ENCODE peak calls at places on chromosomes 3 and 15, in seven cellular contexts. One of them, this sample, is unnamed.

GRCh38 chr15:76752549-76752948 is 152.6 kb downstream of the SCAPER start:
- DNase-seq in RWPE1: no peak
- DNase-seq in pancreas: no peak
- DNase-seq in hippocampal formation: no peak
- DNase-seq in stimulated activated CD4-positive, alpha-beta T cell treated with anti-CD3 and anti-CD28 coated beads, Interleukin-1b, Interleukin-23, amount 100 ng/mL, for 24 hours: no peak
- DNase-seq in stromal cell of bone marrow: no peak
- DNase-seq in NCI-H748 treated with DMSO at 0.1 percent for 48 hours: no peak
- DNase-seq in this sample: no peak

GRCh38 chr15:56835598-56836275 is 82.7 kb upstream of the TCF12 start:
- DNase-seq in RWPE1: no peak
- DNase-seq in pancreas: no peak
- DNase-seq in hippocampal formation: peak; percentile 25
- DNase-seq in stimulated activated CD4-positive, alpha-beta T cell treated with anti-CD3 and anti-CD28 coated beads, Interleukin-1b, Interleukin-23, amount 100 ng/mL, for 24 hours: no peak
- DNase-seq in stromal cell of bone marrow: no peak
- DNase-seq in NCI-H748 treated with DMSO at 0.1 percent for 48 hours: no peak
- DNase-seq in this sample: no peak

GRCh38 chr15:46365612-46366011 is 730.8 kb downstream of the SQOR start:
- DNase-seq in RWPE1: no peak
- DNase-seq in pancreas: no peak
- DNase-seq in hippocampal formation: no peak
- DNase-seq in stimulated activated CD4-positive, alpha-beta T cell treated with anti-CD3 and anti-CD28 coated beads, Interleukin-1b, Interleukin-23, amount 100 ng/mL, for 24 hours: no peak
- DNase-seq in stromal cell of bone marrow: peak; percentile 33
- DNase-seq in NCI-H748 treated with DMSO at 0.1 percent for 48 hours: no peak
- DNase-seq in this sample: no peak

GRCh38 chr15:35701402-35702046 is 155.6 kb upstream of the DPH6 start:
- DNase-seq in RWPE1: no peak
- DNase-seq in pancreas: no peak
- DNase-seq in hippocampal formation: no peak
- DNase-seq in stimulated activated CD4-positive, alpha-beta T cell treated with anti-CD3 and anti-CD28 coated beads, Interleukin-1b, Interleukin-23, amount 100 ng/mL, for 24 hours: no peak
- DNase-seq in stromal cell of bone marrow: no peak
- DNase-seq in NCI-H748 treated with DMSO at 0.1 percent for 48 hours: no peak
- DNase-seq in this sample: no peak

GRCh38 chr15:78680416-78681068 is 39.5 kb upstream of the CHRNB4 start:
- DNase-seq in RWPE1: no peak
- DNase-seq in pancreas: no peak
- DNase-seq in hippocampal formation: no peak
- DNase-seq in stimulated activated CD4-positive, alpha-beta T cell treated with anti-CD3 and anti-CD28 coated beads, Interleukin-1b, Interleukin-23, amount 100 ng/mL, for 24 hours: no peak
- DNase-seq in stromal cell of bone marrow: no peak
- DNase-seq in NCI-H748 treated with DMSO at 0.1 percent for 48 hours: no peak
- DNase-seq in this sample: no peak

GRCh38 chr15:23648920-23649515 is 1.4 kb upstream of the MAGEL2 start:
- DNase-seq in RWPE1: peak; percentile 9
- DNase-seq in pancreas: peak; percentile 78
- DNase-seq in hippocampal formation: no peak
- DNase-seq in stimulated activated CD4-positive, alpha-beta T cell treated with anti-CD3 and anti-CD28 coated beads, Interleukin-1b, Interleukin-23, amount 100 ng/mL, for 24 hours: no peak
- DNase-seq in stromal cell of bone marrow: no peak
- DNase-seq in NCI-H748 treated with DMSO at 0.1 percent for 48 hours: peak; percentile 11
- DNase-seq in this sample: no peak

GRCh38 chr3:44509985-44510360 is 32.5 kb upstream of the ZNF445 start:
- DNase-seq in RWPE1: peak; percentile 5
- DNase-seq in pancreas: no peak
- DNase-seq in hippocampal formation: no peak
- DNase-seq in stimulated activated CD4-positive, alpha-beta T cell treated with anti-CD3 and anti-CD28 coated beads, Interleukin-1b, Interleukin-23, amount 100 ng/mL, for 24 hours: no peak
- DNase-seq in stromal cell of bone marrow: no peak
- DNase-seq in NCI-H748 treated with DMSO at 0.1 percent for 48 hours: peak; percentile 1
- DNase-seq in this sample: no peak

GRCh38 chr3:145721273-145721805 is 439.6 kb downstream of the PLOD2 start:
- DNase-seq in RWPE1: no peak
- DNase-seq in pancreas: no peak
- DNase-seq in hippocampal formation: no peak
- DNase-seq in stimulated activated CD4-positive, alpha-beta T cell treated with anti-CD3 and anti-CD28 coated beads, Interleukin-1b, Interleukin-23, amount 100 ng/mL, for 24 hours: no peak
- DNase-seq in stromal cell of bone marrow: no peak
- DNase-seq in NCI-H748 treated with DMSO at 0.1 percent for 48 hours: no peak
- DNase-seq in this sample: no peak

GRCh38 chr3:51828297-51828696 is 33.1 kb upstream of the IQCF2 start:
- DNase-seq in RWPE1: no peak
- DNase-seq in pancreas: no peak
- DNase-seq in hippocampal formation: no peak
- DNase-seq in stimulated activated CD4-positive, alpha-beta T cell treated with anti-CD3 and anti-CD28 coated beads, Interleukin-1b, Interleukin-23, amount 100 ng/mL, for 24 hours: no peak
- DNase-seq in stromal cell of bone marrow: no peak
- DNase-seq in NCI-H748 treated with DMSO at 0.1 percent for 48 hours: no peak
- DNase-seq in this sample: no peak

GRCh38 chr15:25688166-25688565 is 175.0 kb downstream of the ATP10A start:
- DNase-seq in RWPE1: no peak
- DNase-seq in pancreas: peak; percentile 23
- DNase-seq in hippocampal formation: no peak
- DNase-seq in stimulated activated CD4-positive, alpha-beta T cell treated with anti-CD3 and anti-CD28 coated beads, Interleukin-1b, Interleukin-23, amount 100 ng/mL, for 24 hours: no peak
- DNase-seq in stromal cell of bone marrow: no peak
- DNase-seq in NCI-H748 treated with DMSO at 0.1 percent for 48 hours: no peak
- DNase-seq in this sample: no peak

GRCh38 chr3:151552589-151552988 is 91.7 kb upstream of the IGSF10 start:
- DNase-seq in RWPE1: no peak
- DNase-seq in pancreas: no peak
- DNase-seq in hippocampal formation: no peak
- DNase-seq in stimulated activated CD4-positive, alpha-beta T cell treated with anti-CD3 and anti-CD28 coated beads, Interleukin-1b, Interleukin-23, amount 100 ng/mL, for 24 hours: no peak
- DNase-seq in stromal cell of bone marrow: no peak
- DNase-seq in NCI-H748 treated with DMSO at 0.1 percent for 48 hours: no peak
- DNase-seq in this sample: no peak

GRCh38 chr15:20357139-20358065 is 184.2 kb downstream of the GOLGA6L6 start:
- DNase-seq in RWPE1: no peak
- DNase-seq in pancreas: no peak
- DNase-seq in hippocampal formation: no peak
- DNase-seq in stimulated activated CD4-positive, alpha-beta T cell treated with anti-CD3 and anti-CD28 coated beads, Interleukin-1b, Interleukin-23, amount 100 ng/mL, for 24 hours: no peak
- DNase-seq in stromal cell of bone marrow: no peak
- DNase-seq in NCI-H748 treated with DMSO at 0.1 percent for 48 hours: no peak
- DNase-seq in this sample: no peak

GRCh38 chr3:71469131-71469430 is 114.4 kb downstream of the FOXP1 start:
- DNase-seq in RWPE1: no peak
- DNase-seq in pancreas: no peak
- DNase-seq in hippocampal formation: no peak
- DNase-seq in stimulated activated CD4-positive, alpha-beta T cell treated with anti-CD3 and anti-CD28 coated beads, Interleukin-1b, Interleukin-23, amount 100 ng/mL, for 24 hours: no peak
- DNase-seq in stromal cell of bone marrow: no peak
- DNase-seq in NCI-H748 treated with DMSO at 0.1 percent for 48 hours: no peak
- DNase-seq in this sample: no peak